ENCODE peak calls at places on chromosomes 7 and 10, in nine cellular contexts. P is AG10803, S is upper lobe of right lung, Z is stomach, R is transverse colon, H is heart right ventricle, D is SK-N-SH, Q is BJ, L is astrocyte of the spinal cord. U is an unnamed sample.
A peak's percentile ranks its signal among the peaks of the same experiment; 100 is the strongest.

GRCh38 chr7:51224811-51225581 is 91.6 kb downstream of the COBL start:
- DNase-seq in P (no peak), S (peak; percentile 75), H (no peak), D (no peak), Z (peak; percentile 87), R (peak; percentile 85), Q (no peak), L (no peak), U (no peak)

GRCh38 chr7:98420966-98421612 is 20.2 kb upstream of the BAIAP2L1 start:
- DNase-seq in L (peak; percentile 22), R (peak; percentile 85), Z (peak; percentile 91), P (no peak), H (no peak), Q (no peak), D (peak; percentile 87), S (peak; percentile 90), U (no peak)

GRCh38 chr7:101108330-101108857 is 18.5 kb upstream of the SERPINE1 start:
- DNase-seq in H (peak; percentile 59), Z (no peak), L (no peak), S (no peak), D (no peak), Q (no peak), R (no peak), P (peak; percentile 59), U (no peak)

GRCh38 chr10:122263971-122264370 is 7.1 kb upstream of the BTBD16 start:
- DNase-seq in Q (peak; percentile 63), D (no peak), P (peak; percentile 96), S (no peak), R (no peak), L (peak; percentile 73), H (no peak), Z (no peak), U (peak; percentile 79)

GRCh38 chr7:66050990-66051424 is 24.6 kb upstream of the ASL start:
- DNase-seq in D (no peak), Z (peak; percentile 49), P (peak; percentile 100), Q (peak; percentile 85), S (peak; percentile 77), H (peak; percentile 8), L (peak; percentile 79), R (no peak), U (peak; percentile 96)

GRCh38 chr7:139543801-139544603 is 20.5 kb downstream of the CLEC2L start:
- DNase-seq in Q (no peak), D (peak; percentile 56), H (no peak), L (no peak), R (no peak), P (no peak), Z (no peak), S (peak; percentile 57), U (no peak)

GRCh38 chr7:25777969-25778767 is 373.8 kb upstream of the NFE2L3 start:
- DNase-seq in Z (no peak), H (no peak), P (no peak), R (no peak), Q (no peak), L (no peak), D (peak; percentile 28), S (no peak), U (no peak)

GRCh38 chr7:35729061-35729783 is 34.3 kb upstream of the HERPUD2 start:
- DNase-seq in Q (no peak), Z (no peak), S (no peak), R (peak; percentile 23), H (no peak), P (no peak), D (no peak), L (no peak), U (no peak)

GRCh38 chr7:44185729-44186128 is 3.5 kb downstream of the GCK start:
- DNase-seq in Q (no peak), P (no peak), S (peak; percentile 54), H (no peak), D (no peak), Z (no peak), R (no peak), L (no peak), U (no peak)

GRCh38 chr10:132545659-132546367 is 8.2 kb downstream of the INPP5A start:
- DNase-seq in L (no peak), Z (no peak), S (no peak), H (no peak), P (no peak), Q (no peak), D (no peak), R (no peak), U (no peak)

GRCh38 chr7:141072548-141073172 is 1.2 kb upstream of the TMEM178B start:
- DNase-seq in D (peak; percentile 84), P (peak; percentile 48), Z (no peak), R (peak; percentile 19), L (peak; percentile 74), Q (peak; percentile 12), H (peak; percentile 71), S (peak; percentile 65), U (peak; percentile 33)

GRCh38 chr7:141073173-141073640 is 657 bp upstream of the TMEM178B start:
- DNase-seq in S (peak; percentile 64), P (peak; percentile 34), D (peak; percentile 83), R (peak; percentile 9), H (peak; percentile 14), Z (no peak), Q (no peak), L (peak; percentile 54), U (peak; percentile 2)

GRCh38 chr7:141073641-141074161 is at the start of gene TMEM178B:
- DNase-seq in L (no peak), P (no peak), Q (no peak), R (no peak), Z (no peak), H (no peak), D (peak; percentile 74), S (no peak), U (no peak)

GRCh38 chr7:141074997-141075396 is 1.1 kb downstream of the TMEM178B start:
- DNase-seq in Z (no peak), L (no peak), Q (no peak), P (no peak), S (no peak), H (no peak), D (peak; percentile 33), R (no peak), U (no peak)

DNA sequence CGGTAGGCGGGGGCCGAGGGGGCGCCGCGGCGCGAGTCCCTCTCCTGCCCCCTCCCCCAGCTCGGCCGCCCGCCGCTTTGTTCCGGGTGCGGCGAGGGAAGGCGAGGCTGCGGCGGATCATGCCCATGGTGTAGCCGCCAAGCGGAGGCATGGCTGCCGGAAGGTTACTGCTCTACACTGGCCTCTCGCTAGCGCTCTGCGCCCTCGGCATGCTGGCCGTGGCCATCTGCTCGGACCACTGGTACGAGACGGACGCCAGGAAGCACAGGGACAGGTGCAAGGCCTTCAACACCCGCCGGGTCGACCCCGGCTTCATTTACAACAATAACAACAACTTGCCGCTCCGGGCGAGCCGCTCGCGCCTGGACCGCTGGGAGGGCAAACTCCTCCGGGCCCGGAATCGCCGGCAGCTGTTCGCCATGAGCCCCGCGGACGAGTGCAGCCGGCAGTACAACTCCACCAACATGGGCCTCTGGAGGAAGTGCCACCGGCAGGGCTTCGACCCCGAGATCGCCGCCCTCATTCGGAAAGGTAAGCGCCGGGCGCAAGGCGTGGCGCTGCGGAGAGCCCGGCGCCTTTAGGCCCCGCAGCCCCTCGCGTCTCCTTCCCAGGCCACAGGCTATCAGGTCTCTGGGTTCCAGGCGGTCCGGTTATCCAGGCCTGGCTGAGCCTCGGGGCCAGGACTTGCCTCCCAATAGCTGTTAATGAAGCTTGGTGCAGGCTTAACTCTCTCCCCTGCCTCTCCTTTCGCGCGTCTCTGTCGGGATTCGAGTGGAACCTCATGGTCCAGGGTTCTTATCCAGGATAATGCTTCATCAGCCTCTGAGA is 512 bp downstream of the TMEM178B start:
- DNase-seq in P (no peak), D (peak; percentile 75), L (peak; percentile 5), S (peak; percentile 65), Q (no peak), H (no peak), R (no peak), Z (no peak), U (no peak)
- H3K4me3 ChIP-seq in P (peak overlapping the region; percentile 39), D (peak overlapping the region; percentile 63), L (peak overlapping the region; percentile 22), S (peak overlapping the region; percentile 52), Q (peak overlapping the region; percentile 16), H (peak overlapping the region; percentile 16), R (peak overlapping the region; percentile 17), Z (peak overlapping the region; percentile 62), U (peak overlapping the region; percentile 49)

GRCh38 chr10:119113805-119114732 is 10.2 kb downstream of the DENND10 start:
- DNase-seq in P (peak; percentile 96), H (no peak), Q (peak; percentile 90), S (no peak), R (no peak), Z (no peak), L (peak; percentile 68), D (no peak), U (peak; percentile 85)
- H3K4me3 ChIP-seq in P (no peak overlapping the region), H (no peak overlapping the region), Q (no peak overlapping the region), S (no peak overlapping the region), R (no peak overlapping the region), Z (no peak overlapping the region), L (no peak overlapping the region), D (no peak overlapping the region), U (no peak overlapping the region)

GRCh38 chr7:106779877-106780276 is 85.2 kb upstream of the PIK3CG start:
- DNase-seq in R (peak; percentile 69), Q (no peak), H (no peak), S (no peak), Z (peak; percentile 53), D (no peak), P (no peak), L (no peak), U (no peak)
- H3K4me3 ChIP-seq in R (no peak overlapping the region), Q (no peak overlapping the region), H (no peak overlapping the region), S (no peak overlapping the region), Z (no peak overlapping the region), D (no peak overlapping the region), P (no peak overlapping the region), L (no peak overlapping the region), U (no peak overlapping the region)

GRCh38 chr10:104033966-104034365 is 51.7 kb downstream of the COL17A1 start:
- DNase-seq in Z (no peak), Q (no peak), R (no peak), L (no peak), P (no peak), D (no peak), S (peak; percentile 61), H (no peak), U (no peak)

GRCh38 chr10:104029528-104029875 is 56.2 kb downstream of the COL17A1 start:
- DNase-seq in H (peak; percentile 90), D (no peak), Q (no peak), S (no peak), P (peak; percentile 54), Z (no peak), R (no peak), L (no peak), U (no peak)

GRCh38 chr10:104032144-104032775 is 53.4 kb downstream of the COL17A1 start:
- DNase-seq in H (no peak), P (no peak), D (no peak), Q (no peak), R (no peak), L (no peak), S (peak; percentile 28), Z (no peak), U (no peak)

GRCh38 chr10:104033401-104033930 is 52.2 kb downstream of the COL17A1 start:
- DNase-seq in Z (no peak), H (no peak), Q (no peak), L (no peak), P (no peak), D (no peak), R (no peak), S (peak; percentile 38), U (peak; percentile 7)

DNA sequence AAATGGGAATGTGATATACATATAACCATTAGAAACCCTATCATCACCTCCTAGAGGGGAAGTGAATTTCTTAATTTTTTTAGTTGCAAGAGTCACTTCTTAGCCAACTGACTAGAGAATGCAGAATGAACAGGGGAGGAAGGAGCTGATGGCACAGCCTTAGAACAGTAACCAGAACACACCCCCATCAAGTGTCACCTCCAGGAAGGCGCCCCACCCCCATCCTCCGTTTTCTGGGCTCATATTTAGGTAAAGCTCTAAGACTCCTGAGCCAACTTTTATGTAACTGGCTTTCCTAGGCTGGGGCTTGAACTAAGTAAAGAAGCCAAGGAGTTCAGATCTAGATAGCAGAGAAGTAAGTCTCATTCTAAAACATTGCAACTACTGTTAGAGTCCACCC is 54.0 kb downstream of the COL17A1 start:
- DNase-seq in R (no peak), P (no peak), S (no peak), Q (no peak), H (no peak), D (no peak), Z (no peak), L (no peak), U (no peak)
- H3K4me3 ChIP-seq in R (no peak overlapping the region), P (no peak overlapping the region), S (no peak overlapping the region), Q (no peak overlapping the region), H (no peak overlapping the region), D (no peak overlapping the region), Z (no peak overlapping the region), L (no peak overlapping the region), U (no peak overlapping the region)